ENCODE peak calls at places on chromosome 17, in four cellular contexts. L, D, X and I are unnamed samples.

GRCh38 chr17:72706396-72706981 is 386.0 kb downstream of the SLC39A11 start:
- DNase-seq in X (no peak), D (no peak), L (peak), I (no peak)

GRCh38 chr17:1726626-1727257 is 2.2 kb downstream of the WDR81 start:
- DNase-seq in X (no peak), L (no peak), D (no peak), I (no peak)

GRCh38 chr17:7323731-7324437 is 5.3 kb downstream of the NEURL4 start:
- DNase-seq in D (no peak), X (peak), L (peak), I (peak)

GRCh38 chr17:28478940-28479615 is 5.6 kb downstream of the SLC13A2 start:
- DNase-seq in D (no peak), X (no peak), L (peak), I (no peak)

GRCh38 chr17:48155889-48156670 is 48.5 kb downstream of the SNX11 start:
- DNase-seq in X (no peak), L (no peak), D (no peak), I (no peak)

GRCh38 chr17:66964930-66965800 is 658 bp downstream of the CACNG4 start:
- DNase-seq in D (no peak), X (no peak), L (no peak), I (no peak)

GRCh38 chr17:59669411-59669810 is 37.8 kb downstream of the PTRH2 start:
- DNase-seq in X (no peak), L (no peak), D (no peak), I (no peak)

GRCh38 chr17:75875940-75876189 is 2.5 kb downstream of the TRIM47 start:
- DNase-seq in L (no peak), D (no peak), X (no peak), I (no peak)

GRCh38 chr17:46869296-46869695 is 17.9 kb downstream of the WNT9B start:
- DNase-seq in D (no peak), L (no peak), X (no peak), I (no peak)

GRCh38 chr17:34241062-34241461 is 14.0 kb upstream of the CCL2 start:
- DNase-seq in L (no peak), D (no peak), X (no peak), I (no peak)

GRCh38 chr17:74730491-74731346 is 6.3 kb upstream of the RAB37 start:
- DNase-seq in L (no peak), X (peak), D (no peak), I (no peak)

GRCh38 chr17:13597723-13598347 is 3.9 kb downstream of the HS3ST3A1 start:
- DNase-seq in X (peak), D (no peak), L (peak), I (peak)

GRCh38 chr17:77455111-77455877 is 314.5 kb downstream of the SEC14L1 start:
- DNase-seq in X (no peak), D (no peak), L (no peak), I (no peak)

GRCh38 chr17:2929881-2930533 is 133.4 kb downstream of the OR1D5 start:
- DNase-seq in D (no peak), X (peak), L (peak), I (no peak)

GRCh38 chr17:17071531-17072360 is 29.5 kb downstream of the MPRIP start:
- DNase-seq in L (peak), X (peak), D (no peak), I (no peak)

GRCh38 chr17:40110457-40110856 is 10.1 kb upstream of the NR1D1 start:
- DNase-seq in X (peak), D (no peak), L (no peak), I (no peak)

GRCh38 chr17:76868176-76868668 is at the start of gene MGAT5B:
- DNase-seq in X (peak), L (peak), D (peak), I (peak)

GRCh38 chr17:34163681-34164080 is 91.4 kb upstream of the CCL2 start:
- DNase-seq in D (no peak), L (no peak), X (no peak), I (no peak)

GRCh38 chr17:70357196-70357595 is 187.9 kb downstream of the KCNJ2 start:
- DNase-seq in D (peak), X (no peak), L (no peak), I (no peak)

GRCh38 chr17:60640503-60640902 is 37.1 kb upstream of the BCAS3 start:
- DNase-seq in L (peak), D (no peak), X (no peak), I (no peak)

GRCh38 chr17:65101371-65101770 is 35.8 kb upstream of the RGS9 start:
- DNase-seq in D (no peak), L (no peak), X (no peak), I (no peak)

GRCh38 chr17:6381052-6381451 is 53.9 kb downstream of the AIPL1 start:
- DNase-seq in L (no peak), X (no peak), D (no peak), I (no peak)

GRCh38 chr17:46832306-46832895 is 13.9 kb upstream of the WNT3 start:
- DNase-seq in L (no peak), D (no peak), X (no peak), I (no peak)

GRCh38 chr17:41559548-41559947 is 12.3 kb downstream of the KRT9 start:
- DNase-seq in X (no peak), L (peak), D (peak), I (no peak)

GRCh38 chr17:38511126-38512108 is 83.2 kb downstream of the ARHGAP23 start:
- DNase-seq in D (peak), L (peak), X (no peak), I (no peak)

GRCh38 chr17:9908649-9909042 is 3.6 kb upstream of the RCVRN start:
- DNase-seq in X (no peak), D (no peak), L (no peak), I (no peak)

GRCh38 chr17:9907131-9907530 is 2.1 kb upstream of the RCVRN start:
- DNase-seq in L (no peak), X (no peak), D (no peak), I (no peak)

GRCh38 chr17:9905902-9906301 is 831 bp upstream of the RCVRN start:
- DNase-seq in L (no peak), D (no peak), X (no peak), I (no peak)

GRCh38 chr17:9906616-9907015 is 1.5 kb upstream of the RCVRN start:
- DNase-seq in D (no peak), L (no peak), X (no peak), I (no peak)

DNA sequence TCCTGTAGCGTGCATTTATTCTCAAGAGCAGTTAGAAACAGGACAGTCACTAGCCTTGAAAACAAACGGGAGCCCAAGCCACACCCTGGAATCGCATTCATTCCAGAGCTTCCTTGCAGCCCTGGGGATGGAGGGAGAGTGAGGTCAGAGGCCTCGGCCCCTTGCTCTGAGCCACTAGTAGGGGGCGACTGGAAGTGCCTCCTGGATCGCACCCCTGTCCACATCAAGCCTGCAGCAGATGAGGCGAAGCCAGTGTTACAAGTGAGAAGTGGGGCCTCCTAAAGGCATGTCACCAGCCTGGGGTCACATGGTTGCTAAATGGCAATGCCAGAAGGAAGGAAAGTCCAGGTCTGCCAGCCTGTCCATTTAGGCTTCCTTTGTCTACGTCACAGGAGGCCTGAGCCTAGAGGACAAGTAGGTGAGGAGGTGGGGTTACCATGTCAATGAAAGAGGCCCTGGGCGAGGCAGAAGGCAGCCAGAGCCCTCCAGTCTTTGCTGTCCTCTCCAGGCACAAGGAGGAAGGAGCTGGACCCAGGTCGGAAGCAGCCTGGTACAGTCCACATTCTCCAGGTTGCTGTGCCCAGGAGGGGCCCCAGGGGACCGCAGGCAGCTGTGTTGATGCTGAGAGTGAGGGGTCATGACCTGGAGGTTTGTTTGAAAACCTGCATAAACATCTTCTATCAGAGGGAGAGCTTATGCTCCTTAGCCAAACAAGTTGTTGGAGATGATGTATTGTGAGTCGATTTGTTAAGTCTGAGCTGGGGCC is 3.0 kb upstream of the RCVRN start:
- DNase-seq in D (no peak), L (no peak), X (no peak), I (no peak)
- H3K4me3 ChIP-seq in D (no peak), L (no peak), X (no peak), I (no peak)

GRCh38 chr17:50062323-50063243 is 6.7 kb downstream of the ITGA3 start:
- DNase-seq in X (peak), L (peak), D (peak), I (no peak)
- H3K4me3 ChIP-seq in X (no peak), L (peak), D (no peak), I (no peak)

GRCh38 chr17:68034452-68034776 is 1.1 kb upstream of the KPNA2 start:
- DNase-seq in D (no peak), X (no peak), L (no peak), I (no peak)
- H3K4me3 ChIP-seq in D (no peak), X (no peak), L (no peak), I (no peak)

GRCh38 chr17:57946798-57947358 is 8.3 kb downstream of the CUEDC1 start:
- DNase-seq in L (peak), D (no peak), X (peak), I (no peak)
- H3K4me3 ChIP-seq in L (peak), D (peak), X (peak), I (peak)